ENCODE peak calls at places on chromosomes 2 and 18, in four cellular contexts. I is RWPE1, R is fibroblast of gingiva, C is NCI-H748 treated with DMSO at 0.1 percent for 48 hours. O is an unnamed sample.

GRCh38 chr2:188813315-188813714 is 160.9 kb upstream of the COL3A1 start:
- DNase-seq in C (no peak), R (peak), I (no peak), O (no peak)

GRCh38 chr2:191677091-191677645 is 768 bp upstream of the NABP1 start:
- DNase-seq in C (peak), I (peak), R (peak), O (peak)

GRCh38 chr2:120747281-120747680 is 11.6 kb downstream of the GLI2 start:
- DNase-seq in I (no peak), C (no peak), R (no peak), O (no peak)

GRCh38 chr2:175003875-175004729 is 1.1 kb downstream of the CHN1 start:
- DNase-seq in R (no peak), I (no peak), C (peak), O (no peak)

GRCh38 chr2:54166121-54166773 is 50.8 kb downstream of the ACYP2 start:
- DNase-seq in I (no peak), C (no peak), R (no peak), O (no peak)

GRCh38 chr2:151198646-151199045 is 63.0 kb downstream of the RBM43 start:
- DNase-seq in I (peak), R (no peak), C (no peak), O (no peak)

GRCh38 chr18:76875390-76876330 is 53.3 kb downstream of the ZNF236 start:
- DNase-seq in C (peak), I (no peak), R (no peak), O (no peak)

GRCh38 chr2:65228249-65228750 is 669 bp downstream of the ACTR2 start:
- DNase-seq in I (peak), R (peak), C (no peak), O (peak)

GRCh38 chr2:119225084-119225864 is 1.6 kb downstream of the STEAP3 start:
- DNase-seq in R (no peak), I (no peak), C (no peak), O (no peak)

GRCh38 chr2:85949280-85949679 is 60.5 kb upstream of the ST3GAL5 start:
- DNase-seq in I (no peak), R (no peak), C (no peak), O (no peak)

GRCh38 chr2:170905864-170906263 is 23.2 kb upstream of the GORASP2 start:
- DNase-seq in C (no peak), R (no peak), I (no peak), O (no peak)

O was measured in SIG-M5.